ENCODE peak calls at places on chromosomes 1 and 21, in seven cellular contexts. One of them, this sample, is unnamed.
A peak's percentile ranks its signal among the peaks of the same experiment; 100 is the strongest.

GRCh38 chr21:25561668-25562641 is 45.3 kb downstream of the MRPL39 start:
- DNase-seq in spleen: peak; percentile 90
- DNase-seq in transverse colon: peak; percentile 68
- DNase-seq in breast epithelium: peak; percentile 51
- DNase-seq in sigmoid colon: peak; percentile 73
- DNase-seq in stomach: peak; percentile 45
- DNase-seq in HCT116: no peak
- DNase-seq in this sample: peak; percentile 42

GRCh38 chr1:1041092-1041503 is 21.2 kb downstream of the AGRN start:
- DNase-seq in breast epithelium: no peak
- DNase-seq in stomach: no peak
- DNase-seq in spleen: no peak
- DNase-seq in HCT116: no peak
- DNase-seq in sigmoid colon: no peak
- DNase-seq in transverse colon: no peak
- DNase-seq in this sample: no peak

GRCh38 chr1:109060707-109061106 is 15.1 kb downstream of the TAF13 start:
- DNase-seq in breast epithelium: no peak
- DNase-seq in spleen: no peak
- DNase-seq in stomach: peak; percentile 49
- DNase-seq in transverse colon: no peak
- DNase-seq in HCT116: no peak
- DNase-seq in sigmoid colon: no peak
- DNase-seq in this sample: no peak

GRCh38 chr21:35005825-35006224 is 43.3 kb downstream of the RUNX1 start:
- DNase-seq in spleen: no peak
- DNase-seq in HCT116: no peak
- DNase-seq in transverse colon: no peak
- DNase-seq in sigmoid colon: no peak
- DNase-seq in stomach: no peak
- DNase-seq in breast epithelium: no peak
- DNase-seq in this sample: no peak

GRCh38 chr1:51336004-51336403 is 5.6 kb upstream of the TTC39A start:
- DNase-seq in spleen: no peak
- DNase-seq in HCT116: no peak
- DNase-seq in breast epithelium: peak; percentile 44
- DNase-seq in stomach: peak; percentile 24
- DNase-seq in sigmoid colon: no peak
- DNase-seq in transverse colon: no peak
- DNase-seq in this sample: no peak

GRCh38 chr1:16719571-16720402 is 20.5 kb upstream of the RNU1-4 start:
- DNase-seq in spleen: peak; percentile 63
- DNase-seq in sigmoid colon: peak; percentile 73
- DNase-seq in breast epithelium: peak; percentile 55
- DNase-seq in transverse colon: peak; percentile 12
- DNase-seq in stomach: peak; percentile 25
- DNase-seq in HCT116: no peak
- DNase-seq in this sample: no peak

GRCh38 chr1:60345621-60346020 is 272.1 kb upstream of the C1orf87 start:
- DNase-seq in spleen: no peak
- DNase-seq in breast epithelium: no peak
- DNase-seq in stomach: no peak
- DNase-seq in HCT116: no peak
- DNase-seq in sigmoid colon: no peak
- DNase-seq in transverse colon: no peak
- DNase-seq in this sample: no peak

GRCh38 chr1:226960944-226961765 is 21.1 kb downstream of the COQ8A start:
- DNase-seq in spleen: no peak
- DNase-seq in HCT116: no peak
- DNase-seq in sigmoid colon: peak; percentile 60
- DNase-seq in stomach: no peak
- DNase-seq in transverse colon: no peak
- DNase-seq in breast epithelium: no peak
- DNase-seq in this sample: no peak

GRCh38 chr1:247054992-247055415 is 23.6 kb downstream of the ZNF670 start:
- DNase-seq in breast epithelium: no peak
- DNase-seq in HCT116: no peak
- DNase-seq in spleen: no peak
- DNase-seq in stomach: peak; percentile 41
- DNase-seq in transverse colon: no peak
- DNase-seq in sigmoid colon: no peak
- DNase-seq in this sample: no peak

GRCh38 chr1:85611390-85611789 is 30.8 kb downstream of the CCN1 start:
- DNase-seq in breast epithelium: no peak
- DNase-seq in transverse colon: no peak
- DNase-seq in sigmoid colon: no peak
- DNase-seq in spleen: no peak
- DNase-seq in HCT116: no peak
- DNase-seq in stomach: no peak
- DNase-seq in this sample: no peak

GRCh38 chr1:15820478-15820877 is 13.0 kb upstream of the UQCRHL start:
- DNase-seq in stomach: no peak
- DNase-seq in transverse colon: no peak
- DNase-seq in breast epithelium: no peak
- DNase-seq in HCT116: no peak
- DNase-seq in sigmoid colon: no peak
- DNase-seq in spleen: peak; percentile 18
- DNase-seq in this sample: no peak

GRCh38 chr21:39153373-39153772 is 29.9 kb downstream of the PSMG1 start:
- DNase-seq in sigmoid colon: no peak
- DNase-seq in stomach: no peak
- DNase-seq in HCT116: no peak
- DNase-seq in breast epithelium: no peak
- DNase-seq in transverse colon: no peak
- DNase-seq in spleen: no peak
- DNase-seq in this sample: no peak

GRCh38 chr1:23634840-23635642 is 56.6 kb upstream of the RPL11 start:
- DNase-seq in transverse colon: peak; percentile 69
- DNase-seq in breast epithelium: no peak
- DNase-seq in stomach: peak; percentile 62
- DNase-seq in sigmoid colon: peak; percentile 77
- DNase-seq in HCT116: peak; percentile 56
- DNase-seq in spleen: no peak
- DNase-seq in this sample: peak; percentile 65

GRCh38 chr1:58874327-58874726 is 90.5 kb upstream of the JUN start:
- DNase-seq in sigmoid colon: no peak
- DNase-seq in spleen: no peak
- DNase-seq in stomach: no peak
- DNase-seq in breast epithelium: no peak
- DNase-seq in transverse colon: no peak
- DNase-seq in HCT116: no peak
- DNase-seq in this sample: no peak

GRCh38 chr1:106222415-106222814 is 834.1 kb upstream of the PRMT6 start:
- DNase-seq in HCT116: no peak
- DNase-seq in breast epithelium: no peak
- DNase-seq in transverse colon: no peak
- DNase-seq in spleen: no peak
- DNase-seq in stomach: no peak
- DNase-seq in sigmoid colon: no peak
- DNase-seq in this sample: no peak

GRCh38 chr1:59484090-59484489 is 187.2 kb downstream of the FGGY start:
- DNase-seq in breast epithelium: no peak
- DNase-seq in sigmoid colon: no peak
- DNase-seq in HCT116: peak; percentile 41
- DNase-seq in spleen: no peak
- DNase-seq in transverse colon: no peak
- DNase-seq in stomach: no peak
- DNase-seq in this sample: no peak

GRCh38 chr21:45993210-45994085 is 11.9 kb downstream of the COL6A1 start:
- DNase-seq in HCT116: no peak
- DNase-seq in spleen: peak; percentile 66
- DNase-seq in breast epithelium: peak; percentile 45
- DNase-seq in stomach: no peak
- DNase-seq in transverse colon: peak; percentile 10
- DNase-seq in sigmoid colon: peak; percentile 80
- DNase-seq in this sample: no peak

GRCh38 chr1:2204384-2205190 is 10.0 kb upstream of the FAAP20 start:
- DNase-seq in HCT116: no peak
- DNase-seq in spleen: peak; percentile 96
- DNase-seq in breast epithelium: peak; percentile 75
- DNase-seq in sigmoid colon: peak; percentile 94
- DNase-seq in stomach: peak; percentile 64
- DNase-seq in transverse colon: peak; percentile 57
- DNase-seq in this sample: peak; percentile 93

GRCh38 chr1:2203671-2204383 is 9.3 kb upstream of the FAAP20 start:
- DNase-seq in sigmoid colon: peak; percentile 76
- DNase-seq in transverse colon: peak; percentile 14
- DNase-seq in spleen: peak; percentile 90
- DNase-seq in HCT116: no peak
- DNase-seq in stomach: no peak
- DNase-seq in breast epithelium: no peak
- DNase-seq in this sample: no peak

GRCh38 chr1:2202843-2203601 is 8.4 kb upstream of the FAAP20 start:
- DNase-seq in HCT116: no peak
- DNase-seq in sigmoid colon: no peak
- DNase-seq in stomach: peak; percentile 71
- DNase-seq in transverse colon: no peak
- DNase-seq in breast epithelium: no peak
- DNase-seq in spleen: peak; percentile 85
- DNase-seq in this sample: no peak

GRCh38 chr1:2206813-2207488 is 12.4 kb upstream of the FAAP20 start:
- DNase-seq in sigmoid colon: peak; percentile 72
- DNase-seq in breast epithelium: no peak
- DNase-seq in stomach: no peak
- DNase-seq in spleen: peak; percentile 81
- DNase-seq in transverse colon: no peak
- DNase-seq in HCT116: no peak
- DNase-seq in this sample: no peak

DNA sequence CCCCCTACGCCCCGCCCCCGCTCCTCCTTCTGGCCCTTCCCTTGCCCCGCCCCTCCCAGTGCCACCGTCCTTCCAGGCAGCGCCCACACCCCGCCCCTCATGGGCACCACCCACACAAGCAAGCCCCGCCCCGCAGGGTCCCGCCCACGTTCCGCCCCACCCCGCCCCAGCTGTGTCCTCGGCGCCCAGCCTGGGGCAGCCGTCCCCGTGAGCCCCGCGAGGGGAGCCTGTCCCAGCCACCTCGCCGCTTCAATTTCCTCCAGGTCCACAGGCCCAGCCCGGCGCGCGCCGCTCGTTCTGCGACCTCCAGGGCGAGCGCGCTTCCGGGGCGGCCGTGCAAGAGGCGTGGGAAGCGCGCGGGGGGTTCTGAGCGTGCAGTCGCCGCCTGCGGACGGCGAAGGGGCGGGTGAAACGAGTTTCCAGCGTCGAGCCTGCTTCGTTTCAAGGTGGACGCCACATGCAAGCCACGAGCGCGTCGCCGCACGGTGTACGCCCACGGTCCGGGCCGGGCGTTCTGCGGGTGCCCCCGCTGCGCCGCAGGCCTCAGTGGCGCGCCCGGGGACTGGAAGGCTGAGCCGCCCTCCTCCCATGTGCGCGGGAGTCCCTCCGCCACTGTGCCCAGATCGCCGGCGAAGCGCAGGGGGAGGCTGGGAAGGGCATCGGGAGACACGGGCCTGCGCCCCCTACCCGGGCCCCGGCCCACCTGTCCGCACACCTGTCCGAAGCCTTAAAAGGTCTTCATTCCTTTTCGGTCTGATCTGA is 10.8 kb upstream of the FAAP20 start:
- DNase-seq in sigmoid colon: peak; percentile 99
- DNase-seq in spleen: peak; percentile 99
- DNase-seq in transverse colon: peak; percentile 98
- DNase-seq in stomach: peak; percentile 98
- DNase-seq in breast epithelium: peak; percentile 96
- DNase-seq in HCT116: peak; percentile 86
- DNase-seq in this sample: no peak
- TF ChIP-seq POLR2A in sigmoid colon: peak; percentile 39
- TF ChIP-seq POLR2A in spleen: no peak
- TF ChIP-seq POLR2A in transverse colon: peak; percentile 51
- TF ChIP-seq POLR2A in stomach: no peak
- TF ChIP-seq POLR2A in breast epithelium: no peak
- TF ChIP-seq POLR2A in HCT116: no peak
- TF ChIP-seq POLR2A in this sample: no peak

GRCh38 chr1:155513300-155513926 is 49.2 kb downstream of the ASH1L start:
- DNase-seq in HCT116: no peak
- DNase-seq in breast epithelium: no peak
- DNase-seq in transverse colon: no peak
- DNase-seq in sigmoid colon: no peak
- DNase-seq in spleen: no peak
- DNase-seq in stomach: no peak
- DNase-seq in this sample: no peak
- TF ChIP-seq POLR2AphosphoS5 in HCT116: no peak
- TF ChIP-seq POLR2AphosphoS5 in breast epithelium: no peak
- TF ChIP-seq POLR2AphosphoS5 in transverse colon: no peak
- TF ChIP-seq POLR2AphosphoS5 in sigmoid colon: no peak
- TF ChIP-seq POLR2AphosphoS5 in spleen: no peak
- TF ChIP-seq POLR2AphosphoS5 in stomach: no peak
- TF ChIP-seq POLR2AphosphoS5 in this sample: no peak

DNA sequence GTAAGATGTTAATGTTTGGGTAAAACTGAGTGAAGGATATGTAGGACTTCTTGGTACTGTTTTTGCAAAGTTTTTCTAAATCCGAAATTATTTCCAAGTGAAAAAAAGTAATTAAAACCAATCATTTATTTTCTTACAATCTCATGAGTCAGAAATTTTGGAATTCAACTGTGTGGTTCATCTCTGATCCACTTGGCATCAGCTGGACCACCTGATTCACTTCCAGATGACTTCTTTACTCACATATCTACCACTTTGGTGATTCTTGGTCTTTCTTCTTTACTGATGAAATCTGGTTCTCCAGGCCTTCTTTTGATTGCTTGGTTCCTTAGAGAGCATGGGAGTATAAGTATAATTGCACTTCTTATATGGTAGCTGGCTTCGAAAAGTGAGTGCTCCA is 254.9 kb upstream of the CACYBP start:
- DNase-seq in breast epithelium: no peak
- DNase-seq in HCT116: no peak
- DNase-seq in spleen: no peak
- DNase-seq in transverse colon: no peak
- DNase-seq in sigmoid colon: no peak
- DNase-seq in stomach: no peak
- DNase-seq in this sample: no peak
- TF ChIP-seq POLR2A in breast epithelium: no peak
- TF ChIP-seq POLR2A in HCT116: no peak
- TF ChIP-seq POLR2A in spleen: no peak
- TF ChIP-seq POLR2A in transverse colon: no peak
- TF ChIP-seq POLR2A in sigmoid colon: no peak
- TF ChIP-seq POLR2A in stomach: no peak
- TF ChIP-seq POLR2A in this sample: no peak

DNA sequence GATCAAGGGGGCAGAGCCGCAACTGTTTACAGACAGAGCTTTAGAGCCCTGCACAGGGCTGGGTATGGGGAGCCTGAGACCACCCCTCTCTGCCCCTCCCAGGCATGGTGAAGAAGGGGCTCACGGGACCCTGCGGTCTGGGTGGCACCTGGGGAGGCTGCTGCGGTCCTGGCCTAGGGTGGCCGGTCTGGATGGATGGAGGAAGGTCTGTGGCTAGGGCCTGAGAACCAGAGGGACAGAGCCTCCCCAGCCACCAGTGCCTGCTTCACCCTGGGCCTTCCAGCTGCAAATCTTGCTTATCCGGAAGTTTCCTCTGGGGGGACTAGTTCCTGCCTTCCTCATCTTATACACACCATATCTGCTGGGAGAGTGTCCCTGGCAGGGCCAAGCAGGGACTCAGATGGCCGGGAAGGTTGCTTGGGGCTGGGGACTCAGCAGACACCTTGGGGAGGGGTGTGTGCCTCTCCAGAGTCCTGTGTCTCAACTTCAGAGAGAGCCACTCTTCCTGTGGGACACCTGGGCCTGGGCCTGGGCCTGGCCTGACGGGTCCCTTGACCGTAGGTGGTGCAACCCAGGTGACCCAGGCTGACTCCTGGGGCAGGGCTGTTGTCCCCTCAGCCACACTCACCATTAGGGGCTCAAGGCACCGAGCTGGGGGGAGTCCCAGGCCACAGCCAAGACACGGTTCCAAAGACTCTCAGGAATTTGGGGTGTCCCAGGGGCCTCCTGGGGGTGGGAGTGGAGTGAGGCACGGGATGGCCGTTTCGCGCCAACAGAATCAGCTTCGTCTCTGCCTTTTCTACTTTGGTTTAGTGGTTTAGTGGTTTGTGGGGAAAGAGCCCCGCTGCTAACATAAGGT is 52.0 kb upstream of the ACTRT2 start:
- DNase-seq in stomach: no peak
- DNase-seq in HCT116: no peak
- DNase-seq in breast epithelium: peak; percentile 39
- DNase-seq in sigmoid colon: peak; percentile 60
- DNase-seq in spleen: peak; percentile 56
- DNase-seq in transverse colon: no peak
- DNase-seq in this sample: no peak
- TF ChIP-seq POLR2AphosphoS5 in stomach: no peak
- TF ChIP-seq POLR2AphosphoS5 in HCT116: no peak
- TF ChIP-seq POLR2AphosphoS5 in breast epithelium: no peak
- TF ChIP-seq POLR2AphosphoS5 in sigmoid colon: no peak
- TF ChIP-seq POLR2AphosphoS5 in spleen: no peak
- TF ChIP-seq POLR2AphosphoS5 in transverse colon: no peak
- TF ChIP-seq POLR2AphosphoS5 in this sample: no peak